ENCODE peak calls at places on chromosomes 1 and 21, in four cellular contexts. B is CD4-positive, CD25-positive, alpha-beta regulatory T cell; Z is activated T-helper 1 cell treated with Interleukin-2 at 50 U/mL for 16 hours; F is fibroblast of gingiva. N is an unnamed sample.

GRCh38 chr21:42695324-42696025 is 42.1 kb downstream of the PDE9A start:
- DNase-seq in Z (no peak), B (no peak), F (peak), N (no peak)

GRCh38 chr21:35037384-35038105 is 11.6 kb downstream of the RUNX1 start:
- DNase-seq in B (no peak), F (no peak), Z (no peak), N (no peak)

GRCh38 chr1:46530791-46531409 is 20.5 kb downstream of the KNCN start:
- DNase-seq in B (no peak), Z (no peak), F (no peak), N (no peak)

GRCh38 chr1:26012862-26013261 is 8.7 kb upstream of the EXTL1 start:
- DNase-seq in F (no peak), B (no peak), Z (no peak), N (no peak)

GRCh38 chr1:20184997-20185833 is 681 bp upstream of the UBXN10 start:
- DNase-seq in F (no peak), Z (peak), B (peak), N (no peak)

GRCh38 chr21:30990514-30991304 is 47.6 kb downstream of the KRTAP19-8 start:
- DNase-seq in Z (no peak), B (no peak), F (no peak), N (no peak)

GRCh38 chr1:121458291-121459048 is 273.7 kb downstream of the SRGAP2C start:
- DNase-seq in F (no peak), B (no peak), Z (no peak), N (peak)

GRCh38 chr1:159849972-159850371 is 12.5 kb downstream of the VSIG8 start:
- DNase-seq in F (no peak), Z (no peak), B (no peak), N (no peak)

GRCh38 chr1:176888471-176889032 is 276.0 kb downstream of the ASTN1 start:
- DNase-seq in Z (no peak), B (no peak), F (no peak), N (no peak)

N was measured in germinal center.